ENCODE peak calls at places on chromosomes 6 and 20, in seven cellular contexts. One of them, this sample, is unnamed.

GRCh38 chr6:96613291-96613999 is 50.5 kb downstream of the FHL5 start:
- DNase-seq in left lung: no peak
- DNase-seq in ascending aorta: no peak
- DNase-seq in left colon: no peak
- DNase-seq in NCI-H1694 treated with DMSO at 0.1 percent for 48 hours: no peak
- DNase-seq in kidney tubule cell: no peak
- DNase-seq in dorsolateral prefrontal cortex: no peak
- DNase-seq in this sample: no peak

GRCh38 chr20:3751664-3752385 is 15.7 kb downstream of the ADISSP start:
- DNase-seq in left lung: peak
- DNase-seq in ascending aorta: no peak
- DNase-seq in left colon: peak
- DNase-seq in NCI-H1694 treated with DMSO at 0.1 percent for 48 hours: no peak
- DNase-seq in kidney tubule cell: peak
- DNase-seq in dorsolateral prefrontal cortex: no peak
- DNase-seq in this sample: peak

GRCh38 chr20:24469116-24470030 is at the start of gene SYNDIG1:
- DNase-seq in left lung: no peak
- DNase-seq in ascending aorta: no peak
- DNase-seq in left colon: no peak
- DNase-seq in NCI-H1694 treated with DMSO at 0.1 percent for 48 hours: no peak
- DNase-seq in kidney tubule cell: no peak
- DNase-seq in dorsolateral prefrontal cortex: peak
- DNase-seq in this sample: no peak

GRCh38 chr6:167441653-167442644 is 117.1 kb downstream of the TTLL2 start:
- DNase-seq in left lung: no peak
- DNase-seq in ascending aorta: no peak
- DNase-seq in left colon: no peak
- DNase-seq in NCI-H1694 treated with DMSO at 0.1 percent for 48 hours: no peak
- DNase-seq in kidney tubule cell: no peak
- DNase-seq in dorsolateral prefrontal cortex: no peak
- DNase-seq in this sample: no peak

GRCh38 chr20:49287555-49288249 is 9.8 kb upstream of the ZNFX1 start:
- DNase-seq in left lung: no peak
- DNase-seq in ascending aorta: no peak
- DNase-seq in left colon: no peak
- DNase-seq in NCI-H1694 treated with DMSO at 0.1 percent for 48 hours: no peak
- DNase-seq in kidney tubule cell: peak
- DNase-seq in dorsolateral prefrontal cortex: no peak
- DNase-seq in this sample: no peak

GRCh38 chr6:113825776-113826175 is 31.4 kb upstream of the MARCKS start:
- DNase-seq in left lung: peak
- DNase-seq in ascending aorta: no peak
- DNase-seq in left colon: peak
- DNase-seq in NCI-H1694 treated with DMSO at 0.1 percent for 48 hours: peak
- DNase-seq in kidney tubule cell: peak
- DNase-seq in dorsolateral prefrontal cortex: peak
- DNase-seq in this sample: peak

GRCh38 chr6:148110925-148111324 is 231.7 kb upstream of the SASH1 start:
- DNase-seq in left lung: no peak
- DNase-seq in ascending aorta: no peak
- DNase-seq in left colon: no peak
- DNase-seq in NCI-H1694 treated with DMSO at 0.1 percent for 48 hours: no peak
- DNase-seq in kidney tubule cell: peak
- DNase-seq in dorsolateral prefrontal cortex: no peak
- DNase-seq in this sample: no peak

GRCh38 chr6:129507059-129507807 is 202.7 kb downstream of the ARHGAP18 start:
- DNase-seq in left lung: no peak
- DNase-seq in ascending aorta: no peak
- DNase-seq in left colon: no peak
- DNase-seq in NCI-H1694 treated with DMSO at 0.1 percent for 48 hours: no peak
- DNase-seq in kidney tubule cell: peak
- DNase-seq in dorsolateral prefrontal cortex: no peak
- DNase-seq in this sample: no peak

GRCh38 chr6:139249387-139249786 is 42.4 kb downstream of the TXLNB start:
- DNase-seq in left lung: no peak
- DNase-seq in ascending aorta: no peak
- DNase-seq in left colon: no peak
- DNase-seq in NCI-H1694 treated with DMSO at 0.1 percent for 48 hours: no peak
- DNase-seq in kidney tubule cell: no peak
- DNase-seq in dorsolateral prefrontal cortex: no peak
- DNase-seq in this sample: no peak

GRCh38 chr6:5665173-5665572 is 341.6 kb downstream of the NRN1 start:
- DNase-seq in left lung: no peak
- DNase-seq in ascending aorta: no peak
- DNase-seq in left colon: no peak
- DNase-seq in NCI-H1694 treated with DMSO at 0.1 percent for 48 hours: no peak
- DNase-seq in kidney tubule cell: no peak
- DNase-seq in dorsolateral prefrontal cortex: no peak
- DNase-seq in this sample: no peak

GRCh38 chr20:32987044-32987825 is 17.0 kb downstream of the SUN5 start:
- DNase-seq in left lung: no peak
- DNase-seq in ascending aorta: no peak
- DNase-seq in left colon: no peak
- DNase-seq in NCI-H1694 treated with DMSO at 0.1 percent for 48 hours: no peak
- DNase-seq in kidney tubule cell: no peak
- DNase-seq in dorsolateral prefrontal cortex: no peak
- DNase-seq in this sample: no peak

GRCh38 chr6:37580164-37580955 is 80.7 kb upstream of the CCDC167 start:
- DNase-seq in left lung: no peak
- DNase-seq in ascending aorta: no peak
- DNase-seq in left colon: no peak
- DNase-seq in NCI-H1694 treated with DMSO at 0.1 percent for 48 hours: no peak
- DNase-seq in kidney tubule cell: peak
- DNase-seq in dorsolateral prefrontal cortex: no peak
- DNase-seq in this sample: no peak

GRCh38 chr20:50728981-50729874 is 2.2 kb upstream of the PARD6B start:
- DNase-seq in left lung: no peak
- DNase-seq in ascending aorta: no peak
- DNase-seq in left colon: peak
- DNase-seq in NCI-H1694 treated with DMSO at 0.1 percent for 48 hours: no peak
- DNase-seq in kidney tubule cell: peak
- DNase-seq in dorsolateral prefrontal cortex: no peak
- DNase-seq in this sample: peak

GRCh38 chr20:57811373-57812020 is 101.7 kb upstream of the PMEPA1 start:
- DNase-seq in left lung: no peak
- DNase-seq in ascending aorta: no peak
- DNase-seq in left colon: no peak
- DNase-seq in NCI-H1694 treated with DMSO at 0.1 percent for 48 hours: no peak
- DNase-seq in kidney tubule cell: no peak
- DNase-seq in dorsolateral prefrontal cortex: peak
- DNase-seq in this sample: no peak

GRCh38 chr6:72624557-72625160 is 2.8 kb downstream of the KCNQ5 start:
- DNase-seq in left lung: no peak
- DNase-seq in ascending aorta: no peak
- DNase-seq in left colon: no peak
- DNase-seq in NCI-H1694 treated with DMSO at 0.1 percent for 48 hours: peak
- DNase-seq in kidney tubule cell: peak
- DNase-seq in dorsolateral prefrontal cortex: no peak
- DNase-seq in this sample: no peak

GRCh38 chr6:70997379-70997778 is 40.5 kb upstream of the B3GAT2 start:
- DNase-seq in left lung: no peak
- DNase-seq in ascending aorta: no peak
- DNase-seq in left colon: no peak
- DNase-seq in NCI-H1694 treated with DMSO at 0.1 percent for 48 hours: no peak
- DNase-seq in kidney tubule cell: no peak
- DNase-seq in dorsolateral prefrontal cortex: no peak
- DNase-seq in this sample: no peak

GRCh38 chr6:161359617-161359945 is 85.7 kb upstream of the AGPAT4 start:
- DNase-seq in left lung: no peak
- DNase-seq in ascending aorta: no peak
- DNase-seq in left colon: no peak
- DNase-seq in NCI-H1694 treated with DMSO at 0.1 percent for 48 hours: no peak
- DNase-seq in kidney tubule cell: no peak
- DNase-seq in dorsolateral prefrontal cortex: no peak
- DNase-seq in this sample: no peak

GRCh38 chr6:25478973-25479372 is 173.0 kb upstream of the SCGN start:
- DNase-seq in left lung: no peak
- DNase-seq in ascending aorta: no peak
- DNase-seq in left colon: no peak
- DNase-seq in NCI-H1694 treated with DMSO at 0.1 percent for 48 hours: no peak
- DNase-seq in kidney tubule cell: no peak
- DNase-seq in dorsolateral prefrontal cortex: no peak
- DNase-seq in this sample: no peak

GRCh38 chr6:1049900-1050299 is 262.0 kb upstream of the FOXQ1 start:
- DNase-seq in left lung: no peak
- DNase-seq in ascending aorta: no peak
- DNase-seq in left colon: no peak
- DNase-seq in NCI-H1694 treated with DMSO at 0.1 percent for 48 hours: no peak
- DNase-seq in kidney tubule cell: no peak
- DNase-seq in dorsolateral prefrontal cortex: no peak
- DNase-seq in this sample: no peak

GRCh38 chr6:170080828-170081368 is 210.0 kb downstream of the DLL1 start:
- DNase-seq in left lung: peak
- DNase-seq in ascending aorta: no peak
- DNase-seq in left colon: no peak
- DNase-seq in NCI-H1694 treated with DMSO at 0.1 percent for 48 hours: peak
- DNase-seq in kidney tubule cell: no peak
- DNase-seq in dorsolateral prefrontal cortex: no peak
- DNase-seq in this sample: peak

GRCh38 chr6:146127447-146128215 is 98.8 kb downstream of the GRM1 start:
- DNase-seq in left lung: no peak
- DNase-seq in ascending aorta: no peak
- DNase-seq in left colon: no peak
- DNase-seq in NCI-H1694 treated with DMSO at 0.1 percent for 48 hours: no peak
- DNase-seq in kidney tubule cell: no peak
- DNase-seq in dorsolateral prefrontal cortex: no peak
- DNase-seq in this sample: no peak

GRCh38 chr20:3811421-3812258 is 8.7 kb upstream of the AP5S1 start:
- DNase-seq in left lung: peak
- DNase-seq in ascending aorta: peak
- DNase-seq in left colon: peak
- DNase-seq in NCI-H1694 treated with DMSO at 0.1 percent for 48 hours: peak
- DNase-seq in kidney tubule cell: peak
- DNase-seq in dorsolateral prefrontal cortex: peak
- DNase-seq in this sample: peak

GRCh38 chr20:54345817-54346216 is 129.6 kb upstream of the DOK5 start:
- DNase-seq in left lung: no peak
- DNase-seq in ascending aorta: no peak
- DNase-seq in left colon: no peak
- DNase-seq in NCI-H1694 treated with DMSO at 0.1 percent for 48 hours: no peak
- DNase-seq in kidney tubule cell: peak
- DNase-seq in dorsolateral prefrontal cortex: no peak
- DNase-seq in this sample: no peak

GRCh38 chr6:39441301-39441700 is 118.8 kb upstream of the KCNK16 start:
- DNase-seq in left lung: no peak
- DNase-seq in ascending aorta: no peak
- DNase-seq in left colon: no peak
- DNase-seq in NCI-H1694 treated with DMSO at 0.1 percent for 48 hours: peak
- DNase-seq in kidney tubule cell: no peak
- DNase-seq in dorsolateral prefrontal cortex: no peak
- DNase-seq in this sample: no peak

GRCh38 chr6:89952696-89953095 is 58.4 kb downstream of the GJA10 start:
- DNase-seq in left lung: no peak
- DNase-seq in ascending aorta: no peak
- DNase-seq in left colon: no peak
- DNase-seq in NCI-H1694 treated with DMSO at 0.1 percent for 48 hours: peak
- DNase-seq in kidney tubule cell: peak
- DNase-seq in dorsolateral prefrontal cortex: no peak
- DNase-seq in this sample: peak

GRCh38 chr20:49567421-49568256 is at the start of gene PTGIS:
- DNase-seq in left lung: no peak
- DNase-seq in ascending aorta: no peak
- DNase-seq in left colon: no peak
- DNase-seq in NCI-H1694 treated with DMSO at 0.1 percent for 48 hours: no peak
- DNase-seq in kidney tubule cell: no peak
- DNase-seq in dorsolateral prefrontal cortex: no peak
- DNase-seq in this sample: no peak

GRCh38 chr6:142850653-142851434 is 94.1 kb downstream of the HIVEP2 start:
- DNase-seq in left lung: no peak
- DNase-seq in ascending aorta: no peak
- DNase-seq in left colon: no peak
- DNase-seq in NCI-H1694 treated with DMSO at 0.1 percent for 48 hours: no peak
- DNase-seq in kidney tubule cell: peak
- DNase-seq in dorsolateral prefrontal cortex: no peak
- DNase-seq in this sample: no peak

GRCh38 chr6:125952764-125953501 is 3.6 kb upstream of the HINT3 start:
- DNase-seq in left lung: no peak
- DNase-seq in ascending aorta: no peak
- DNase-seq in left colon: no peak
- DNase-seq in NCI-H1694 treated with DMSO at 0.1 percent for 48 hours: no peak
- DNase-seq in kidney tubule cell: peak
- DNase-seq in dorsolateral prefrontal cortex: no peak
- DNase-seq in this sample: peak

GRCh38 chr20:20480689-20481088 is 112.8 kb downstream of the INSM1 start:
- DNase-seq in left lung: no peak
- DNase-seq in ascending aorta: no peak
- DNase-seq in left colon: no peak
- DNase-seq in NCI-H1694 treated with DMSO at 0.1 percent for 48 hours: no peak
- DNase-seq in kidney tubule cell: peak
- DNase-seq in dorsolateral prefrontal cortex: no peak
- DNase-seq in this sample: no peak